ENCODE peak calls at places on chromosomes 13 and 19, in seven cellular contexts. A is HCT116, E is H1, N is SK-N-SH, G is K562, C is GM12878, Q is HepG2. Y is an unnamed sample.

GRCh38 chr13:66835040-66835628 is 395.0 kb downstream of the PCDH9 start:
- DNase-seq in A (no peak), E (no peak), N (peak), G (peak), C (no peak), Q (peak), Y (peak)

GRCh38 chr19:52946322-52947310 is 16.1 kb downstream of the ZNF816 start:
- DNase-seq in A (no peak), E (peak), N (peak), G (peak), C (no peak), Q (no peak), Y (peak)

GRCh38 chr13:22130254-22130653 is 459.4 kb downstream of the FGF9 start:
- DNase-seq in A (no peak), E (no peak), N (no peak), G (no peak), C (no peak), Q (no peak), Y (no peak)

GRCh38 chr19:51983361-51983760 is 3.3 kb downstream of the ZNF350 start:
- DNase-seq in A (no peak), E (no peak), N (no peak), G (no peak), C (no peak), Q (no peak), Y (no peak)

GRCh38 chr13:99275093-99275469 is 16.9 kb upstream of the GPR18 start:
- DNase-seq in A (no peak), E (no peak), N (no peak), G (no peak), C (no peak), Q (no peak), Y (no peak)

GRCh38 chr13:31545616-31546015 is 193.7 kb upstream of the RXFP2 start:
- DNase-seq in A (no peak), E (no peak), N (no peak), G (no peak), C (no peak), Q (no peak), Y (no peak)

GRCh38 chr19:38346837-38347236 is 11.2 kb downstream of the CATSPERG start:
- DNase-seq in A (no peak), E (no peak), N (no peak), G (no peak), C (no peak), Q (no peak), Y (no peak)

GRCh38 chr19:33868076-33868735 is 71.5 kb downstream of the KCTD15 start:
- DNase-seq in A (no peak), E (no peak), N (peak), G (no peak), C (no peak), Q (no peak), Y (no peak)

GRCh38 chr13:106376411-106377112 is 158.9 kb downstream of the EFNB2 start:
- DNase-seq in A (peak), E (no peak), N (no peak), G (no peak), C (no peak), Q (no peak), Y (peak)

GRCh38 chr13:20512042-20512683 is 13.5 kb downstream of the CRYL1 start:
- DNase-seq in A (no peak), E (no peak), N (peak), G (no peak), C (no peak), Q (no peak), Y (no peak)

GRCh38 chr19:50330365-50331078 is 1.3 kb upstream of the KCNC3 start:
- DNase-seq in A (peak), E (peak), N (peak), G (peak), C (no peak), Q (peak), Y (peak)

GRCh38 chr19:48821633-48822032 is 10.8 kb upstream of the BCAT2 start:
- DNase-seq in A (no peak), E (no peak), N (no peak), G (no peak), C (no peak), Q (no peak), Y (no peak)

GRCh38 chr19:16334421-16334820 is 9.8 kb downstream of the KLF2 start:
- DNase-seq in A (no peak), E (no peak), N (no peak), G (no peak), C (no peak), Q (no peak), Y (no peak)

GRCh38 chr13:75635101-75635620 is 969 bp upstream of the LMO7 start:
- DNase-seq in A (no peak), E (no peak), N (no peak), G (no peak), C (no peak), Q (peak), Y (no peak)

GRCh38 chr13:37141011-37141410 is 35.5 kb upstream of the CSNK1A1L start:
- DNase-seq in A (no peak), E (no peak), N (no peak), G (no peak), C (no peak), Q (no peak), Y (no peak)

GRCh38 chr13:76331948-76332712 is 554.1 kb downstream of the KCTD12 start:
- DNase-seq in A (no peak), E (no peak), N (no peak), G (no peak), C (no peak), Q (no peak), Y (no peak)

GRCh38 chr13:101626925-101627555 is 174.6 kb downstream of the ITGBL1 start:
- DNase-seq in A (no peak), E (no peak), N (no peak), G (no peak), C (peak), Q (no peak), Y (no peak)

GRCh38 chr19:50568321-50569022 is at the start of gene LRRC4B:
- DNase-seq in A (no peak), E (no peak), N (peak), G (peak), C (no peak), Q (no peak), Y (no peak)

GRCh38 chr19:47012620-47013019 is 7.0 kb upstream of the NPAS1 start:
- DNase-seq in A (no peak), E (no peak), N (no peak), G (no peak), C (no peak), Q (no peak), Y (no peak)

GRCh38 chr19:47018923-47019322 is 714 bp upstream of the NPAS1 start:
- DNase-seq in A (no peak), E (no peak), N (no peak), G (no peak), C (no peak), Q (no peak), Y (no peak)

GRCh38 chr19:47013041-47013517 is 6.6 kb upstream of the NPAS1 start:
- DNase-seq in A (peak), E (peak), N (peak), G (peak), C (no peak), Q (peak), Y (peak)
- TF ChIP-seq JUND in A (no peak), E (peak), N (no peak), G (no peak), C (no peak), Q (no peak), Y (no peak)

DNA sequence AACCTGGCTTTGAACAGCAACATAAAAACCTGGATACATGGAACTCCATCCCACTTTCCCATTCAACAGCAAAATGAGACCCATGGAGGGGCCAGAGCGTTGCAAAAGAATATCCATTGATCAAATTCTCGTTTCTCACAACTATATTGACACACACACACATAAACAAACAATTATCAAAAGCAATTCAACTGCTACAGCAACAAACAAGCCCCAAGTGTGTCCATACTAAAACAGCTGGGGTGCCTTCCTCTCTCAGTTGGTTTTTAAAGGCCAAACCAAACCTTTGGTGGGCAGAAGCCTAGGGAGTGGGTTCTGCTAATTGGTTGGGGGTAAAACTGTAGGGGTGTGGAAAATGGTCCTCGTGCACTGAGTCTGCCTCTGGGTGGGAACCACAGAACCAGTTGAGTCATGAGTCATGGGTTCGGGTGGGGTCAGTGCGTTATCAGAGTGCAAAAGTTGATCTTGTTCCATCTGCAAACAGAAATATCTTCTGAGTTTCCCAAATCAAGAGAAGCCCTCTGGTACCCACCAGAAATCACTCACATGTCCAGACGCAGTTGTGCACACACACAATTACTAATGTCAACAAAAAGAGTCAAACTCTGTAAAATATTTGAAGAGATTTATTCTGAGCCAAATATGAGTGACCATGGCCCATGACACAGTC is 18.5 kb downstream of the GPR42 start:
- DNase-seq in A (no peak), E (no peak), N (no peak), G (peak), C (no peak), Q (peak), Y (no peak)
- TF ChIP-seq JUND in A (no peak), E (no peak), N (no peak), G (peak), C (no peak), Q (peak), Y (no peak)

DNA sequence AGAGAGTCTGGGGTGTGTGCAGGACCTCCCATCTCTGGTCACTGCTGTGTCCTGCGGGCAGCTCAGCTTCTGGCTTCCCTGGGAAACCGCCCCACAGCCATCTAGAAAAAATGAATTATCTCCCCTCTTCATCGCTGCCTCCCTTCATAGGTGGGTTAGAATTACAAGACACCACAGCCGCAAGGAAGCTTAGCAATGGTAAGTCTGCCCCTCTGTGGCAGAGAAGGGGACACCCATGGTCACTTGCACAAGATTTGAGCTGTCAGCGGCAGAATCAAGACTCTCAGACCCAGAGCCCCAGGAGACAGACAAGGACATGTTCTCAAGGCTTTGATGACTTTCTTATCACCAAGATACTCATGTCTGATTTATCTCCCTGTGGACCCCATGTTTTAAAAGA is 110.8 kb upstream of the PABPC3 start:
- DNase-seq in A (no peak), E (no peak), N (no peak), G (no peak), C (no peak), Q (no peak), Y (no peak)
- TF ChIP-seq JUND in A (no peak), E (no peak), N (no peak), G (no peak), C (no peak), Q (no peak), Y (no peak)

GRCh38 chr19:40776364-40776763 is 1.0 kb downstream of the MIA start:
- DNase-seq in A (no peak), E (no peak), N (no peak), G (no peak), C (no peak), Q (no peak), Y (no peak)
- TF ChIP-seq JUND in A (no peak), E (no peak), N (no peak), G (no peak), C (no peak), Q (no peak), Y (no peak)

GRCh38 chr19:7535993-7536685 is 622 bp downstream of the PNPLA6 start:
- DNase-seq in A (no peak), E (no peak), N (no peak), G (no peak), C (no peak), Q (no peak), Y (no peak)
- TF ChIP-seq JUND in A (no peak), E (no peak), N (no peak), G (no peak), C (no peak), Q (no peak), Y (no peak)

GRCh38 chr13:110907951-110908898 is 6.6 kb downstream of the ANKRD10 start:
- DNase-seq in A (peak), E (peak), N (no peak), G (no peak), C (no peak), Q (peak), Y (no peak)
- TF ChIP-seq JUND in A (no peak), E (peak), N (no peak), G (no peak), C (no peak), Q (no peak), Y (no peak)

GRCh38 chr13:41384749-41385503 is 72.4 kb upstream of the RGCC start:
- DNase-seq in A (no peak), E (no peak), N (no peak), G (no peak), C (no peak), Q (no peak), Y (no peak)
- TF ChIP-seq JUND in A (no peak), E (no peak), N (no peak), G (no peak), C (no peak), Q (no peak), Y (no peak)

DNA sequence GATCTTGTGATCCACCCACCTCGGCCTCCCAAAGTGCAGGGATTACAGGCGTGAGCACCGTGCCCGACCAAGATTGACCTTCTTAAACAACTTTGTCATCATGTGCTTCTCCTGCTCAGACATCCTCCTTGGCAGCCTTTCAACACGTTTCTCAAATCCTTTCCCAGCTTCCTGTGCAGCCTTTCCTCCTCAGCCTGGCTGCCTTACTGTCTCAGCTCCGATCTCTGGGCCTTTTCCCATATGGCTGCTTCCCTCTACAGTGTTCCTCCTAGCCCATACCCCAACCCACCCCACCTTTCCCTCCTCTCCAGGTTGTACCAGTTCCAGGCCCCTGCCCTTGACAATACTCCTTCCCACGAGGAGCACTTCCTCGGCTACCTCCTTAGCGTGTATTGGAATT is 7.2 kb downstream of the PHF11 start:
- DNase-seq in A (no peak), E (no peak), N (no peak), G (no peak), C (no peak), Q (no peak), Y (no peak)
- TF ChIP-seq JUND in A (no peak), E (no peak), N (no peak), G (no peak), C (no peak), Q (no peak), Y (no peak)

GRCh38 chr19:29120471-29120870 is 92.5 kb downstream of the UQCRFS1 start:
- DNase-seq in A (no peak), E (no peak), N (no peak), G (no peak), C (no peak), Q (no peak), Y (peak)
- TF ChIP-seq JUND in A (no peak), E (no peak), N (no peak), G (no peak), C (no peak), Q (no peak), Y (no peak)

Y was measured in T47D.